ENCODE peak calls at places on chromosome 4, in ten cellular contexts. M is anterior cingulate cortex; S is stimulated activated CD4-positive, alpha-beta T cell treated with anti-CD3 and anti-CD28 coated beads, Interleukin-12 subunit alpha, Interleukin-12 subunit beta, amount 100 ng/mL, for 24 hours; I is T-helper 17 cell; D is A172; F is endodermal cell; A is skeletal muscle cell; E is NCI-H2081; L is fibroblast of the conjunctiva; H is T-helper 2 cell. Y is an unnamed sample.

GRCh38 chr4:116501954-116502353 is 583.4 kb downstream of the TRAM1L1 start:
- DNase-seq in H (no peak), E (no peak), F (no peak), A (no peak), S (no peak), I (no peak), L (no peak), M (no peak), D (peak; percentile 11), Y (no peak)

GRCh38 chr4:2786152-2786671 is 6.7 kb upstream of the SH3BP2 start:
- DNase-seq in M (no peak), A (no peak), D (no peak), S (peak; percentile 54), H (no peak), E (no peak), L (no peak), F (no peak), I (no peak), Y (no peak)

GRCh38 chr4:103074598-103075434 is 1.7 kb downstream of the SLC9B2 start:
- DNase-seq in I (no peak), L (no peak), M (no peak), F (no peak), S (no peak), H (no peak), E (no peak), D (no peak), A (no peak), Y (no peak)

GRCh38 chr4:169163947-169164668 is 106.6 kb downstream of the SH3RF1 start:
- DNase-seq in S (no peak), H (no peak), D (no peak), L (no peak), M (no peak), I (no peak), A (no peak), E (no peak), F (no peak), Y (no peak)

GRCh38 chr4:7234355-7235029 is 42.2 kb downstream of the SORCS2 start:
- DNase-seq in I (no peak), S (no peak), D (no peak), A (no peak), M (no peak), L (no peak), F (no peak), E (no peak), H (no peak), Y (no peak)

GRCh38 chr4:143587703-143588102 is 74.2 kb downstream of the SMARCA5 start:
- DNase-seq in L (no peak), E (no peak), S (no peak), M (no peak), F (no peak), I (no peak), A (no peak), D (no peak), H (no peak), Y (no peak)

GRCh38 chr4:128323401-128323800 is 35.8 kb upstream of the PGRMC2 start:
- DNase-seq in S (no peak), L (no peak), D (no peak), E (no peak), A (no peak), F (no peak), I (no peak), H (no peak), M (no peak), Y (no peak)

GRCh38 chr4:1201851-1202525 is 29.6 kb upstream of the SPON2 start:
- DNase-seq in M (no peak), H (peak; percentile 48), S (peak; percentile 59), E (no peak), L (no peak), F (peak; percentile 30), I (peak; percentile 51), A (peak; percentile 91), D (no peak), Y (no peak)

GRCh38 chr4:17932041-17932440 is 89.5 kb downstream of the LCORL start:
- DNase-seq in S (no peak), I (no peak), M (no peak), H (no peak), F (no peak), A (peak; percentile 7), D (no peak), L (no peak), E (no peak), Y (no peak)

GRCh38 chr4:163681208-163681821 is 186.8 kb downstream of the TMA16 start:
- DNase-seq in A (no peak), I (no peak), H (no peak), E (peak; percentile 53), L (no peak), S (no peak), F (peak; percentile 63), M (no peak), D (peak; percentile 40), Y (no peak)

GRCh38 chr4:15958562-15958961 is 4.4 kb downstream of the FGFBP2 start:
- DNase-seq in I (no peak), H (no peak), E (no peak), A (no peak), M (no peak), D (no peak), L (no peak), F (peak; percentile 14), S (no peak), Y (no peak)

Y was measured in putamen.